ENCODE peak calls at places on chromosomes 1 and 21, in five cellular contexts. One of them, this sample, is unnamed.

GRCh38 chr1:32241011-32241763 is 5.8 kb upstream of the FAM167B start:
- DNase-seq in IMR-90: peak; percentile 66
- DNase-seq in H1: no peak
- DNase-seq in mesendoderm: peak; percentile 75
- DNase-seq in mesenchymal stem cell: peak; percentile 82
- DNase-seq in this sample: peak; percentile 61

GRCh38 chr1:171998711-171999110 is 157.4 kb downstream of the DNM3 start:
- DNase-seq in IMR-90: peak; percentile 38
- DNase-seq in H1: no peak
- DNase-seq in mesendoderm: no peak
- DNase-seq in mesenchymal stem cell: no peak
- DNase-seq in this sample: no peak

GRCh38 chr1:176073524-176074157 is 133.4 kb downstream of the COP1 start:
- DNase-seq in IMR-90: peak; percentile 72
- DNase-seq in H1: no peak
- DNase-seq in mesendoderm: peak; percentile 83
- DNase-seq in mesenchymal stem cell: peak; percentile 72
- DNase-seq in this sample: peak; percentile 67

GRCh38 chr1:109821221-109821669 is 57.5 kb upstream of the EPS8L3 start:
- DNase-seq in IMR-90: peak; percentile 94
- DNase-seq in H1: no peak
- DNase-seq in mesendoderm: no peak
- DNase-seq in mesenchymal stem cell: peak; percentile 90
- DNase-seq in this sample: no peak

GRCh38 chr1:100463809-100464424 is 74.0 kb upstream of the GPR88 start:
- DNase-seq in IMR-90: peak; percentile 64
- DNase-seq in H1: no peak
- DNase-seq in mesendoderm: peak; percentile 87
- DNase-seq in mesenchymal stem cell: peak; percentile 64
- DNase-seq in this sample: peak; percentile 38

GRCh38 chr1:219085082-219085481 is 88.6 kb upstream of the LYPLAL1 start:
- DNase-seq in IMR-90: peak; percentile 77
- DNase-seq in H1: no peak
- DNase-seq in mesendoderm: no peak
- DNase-seq in mesenchymal stem cell: peak; percentile 7
- DNase-seq in this sample: no peak

GRCh38 chr21:39852726-39853510 is 14.3 kb upstream of the PCP4 start:
- DNase-seq in IMR-90: no peak
- DNase-seq in H1: no peak
- DNase-seq in mesendoderm: no peak
- DNase-seq in mesenchymal stem cell: no peak
- DNase-seq in this sample: no peak

GRCh38 chr1:171674443-171675405 is 22.2 kb upstream of the MYOC start:
- DNase-seq in IMR-90: no peak
- DNase-seq in H1: no peak
- DNase-seq in mesendoderm: no peak
- DNase-seq in mesenchymal stem cell: no peak
- DNase-seq in this sample: no peak

GRCh38 chr1:65231718-65232330 is 77.5 kb upstream of the DNAJC6 start:
- DNase-seq in IMR-90: no peak
- DNase-seq in H1: no peak
- DNase-seq in mesendoderm: no peak
- DNase-seq in mesenchymal stem cell: peak; percentile 71
- DNase-seq in this sample: no peak

GRCh38 chr1:100995196-100995983 is 30.2 kb downstream of the DPH5 start:
- DNase-seq in IMR-90: peak; percentile 44
- DNase-seq in H1: no peak
- DNase-seq in mesendoderm: no peak
- DNase-seq in mesenchymal stem cell: no peak
- DNase-seq in this sample: no peak

GRCh38 chr1:152520561-152521090 is 6.3 kb downstream of the CRCT1 start:
- DNase-seq in IMR-90: no peak
- DNase-seq in H1: no peak
- DNase-seq in mesendoderm: no peak
- DNase-seq in mesenchymal stem cell: no peak
- DNase-seq in this sample: no peak

GRCh38 chr21:44793269-44794030 is 8.2 kb downstream of the UBE2G2 start:
- DNase-seq in IMR-90: peak; percentile 58
- DNase-seq in H1: no peak
- DNase-seq in mesendoderm: peak; percentile 78
- DNase-seq in mesenchymal stem cell: peak; percentile 74
- DNase-seq in this sample: peak; percentile 59

GRCh38 chr1:7707527-7707926 is 63.6 kb upstream of the VAMP3 start:
- DNase-seq in IMR-90: peak; percentile 20
- DNase-seq in H1: no peak
- DNase-seq in mesendoderm: no peak
- DNase-seq in mesenchymal stem cell: peak; percentile 17
- DNase-seq in this sample: no peak

GRCh38 chr1:6625579-6626149 is 996 bp downstream of the THAP3 start:
- DNase-seq in IMR-90: peak; percentile 71
- DNase-seq in H1: no peak
- DNase-seq in mesendoderm: peak; percentile 10
- DNase-seq in mesenchymal stem cell: peak; percentile 59
- DNase-seq in this sample: no peak

GRCh38 chr1:85283475-85284199 is 7.2 kb upstream of the BCL10 start:
- DNase-seq in IMR-90: no peak
- DNase-seq in H1: no peak
- DNase-seq in mesendoderm: peak; percentile 8
- DNase-seq in mesenchymal stem cell: no peak
- DNase-seq in this sample: no peak

DNA sequence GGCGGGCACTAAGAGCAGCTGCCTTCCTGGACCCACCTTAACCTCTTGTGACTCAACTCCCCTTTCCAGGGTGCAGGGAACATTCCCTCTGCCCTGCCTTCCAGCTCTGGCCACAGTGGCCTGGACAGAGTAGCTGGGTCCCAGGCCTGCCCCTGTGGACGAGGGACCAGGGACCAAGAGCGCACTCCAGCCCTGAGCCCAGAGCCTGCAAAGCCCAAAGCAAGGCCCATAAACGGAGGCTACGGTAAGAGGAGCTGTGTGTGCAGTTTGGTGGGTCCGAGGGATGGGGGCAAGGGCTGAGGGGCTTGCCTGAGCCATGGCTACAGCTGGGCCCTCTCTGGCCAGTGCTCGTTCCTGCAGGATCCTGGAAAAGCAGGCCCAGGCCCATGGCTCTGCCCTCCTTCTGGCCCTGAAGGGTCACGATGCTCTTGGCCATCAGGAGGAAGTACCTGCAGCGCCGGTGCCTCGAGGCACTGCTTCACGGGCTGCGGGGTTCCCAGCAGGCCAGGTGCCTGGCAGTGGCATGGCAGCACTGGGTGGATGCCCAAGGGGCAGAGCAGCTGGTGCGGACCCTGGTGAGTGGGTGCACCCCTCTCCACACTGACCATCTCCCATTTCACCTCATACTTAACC is 17.8 kb downstream of the MTHFR start:
- DNase-seq in IMR-90: no peak
- DNase-seq in H1: no peak
- DNase-seq in mesendoderm: peak; percentile 25
- DNase-seq in mesenchymal stem cell: no peak
- DNase-seq in this sample: no peak
- H3K4me1 ChIP-seq in IMR-90: peaks cover 39% of the 10 kb centered on the region
- H3K4me1 ChIP-seq in H1: peaks cover 29% of the 10 kb centered on the region
- H3K4me1 ChIP-seq in mesendoderm: peaks cover 13% of the 10 kb centered on the region
- H3K4me1 ChIP-seq in mesenchymal stem cell: peaks cover 43% of the 10 kb centered on the region
- H3K4me1 ChIP-seq in this sample: peaks cover 29% of the 10 kb centered on the region

GRCh38 chr1:157785241-157785640 is 8.3 kb upstream of the FCRL2 start:
- DNase-seq in IMR-90: no peak
- DNase-seq in H1: no peak
- DNase-seq in mesendoderm: no peak
- DNase-seq in mesenchymal stem cell: no peak
- DNase-seq in this sample: no peak
- H2BK15ac ChIP-seq in IMR-90: no peak overlapping the region
- H2BK15ac ChIP-seq in H1: no peak overlapping the region
- H2BK15ac ChIP-seq in mesendoderm: no peak overlapping the region
- H2BK15ac ChIP-seq in mesenchymal stem cell: no peak overlapping the region
- H2BK15ac ChIP-seq in this sample: no peak overlapping the region

GRCh38 chr1:209500993-209501392 is 82.5 kb upstream of the CAMK1G start:
- DNase-seq in IMR-90: no peak
- DNase-seq in H1: no peak
- DNase-seq in mesendoderm: no peak
- DNase-seq in mesenchymal stem cell: no peak
- DNase-seq in this sample: no peak

GRCh38 chr1:209491897-209492296 is 91.6 kb upstream of the CAMK1G start:
- DNase-seq in IMR-90: no peak
- DNase-seq in H1: no peak
- DNase-seq in mesendoderm: peak; percentile 88
- DNase-seq in mesenchymal stem cell: no peak
- DNase-seq in this sample: no peak

GRCh38 chr1:209493584-209493983 is 89.9 kb upstream of the CAMK1G start:
- DNase-seq in IMR-90: no peak
- DNase-seq in H1: no peak
- DNase-seq in mesendoderm: no peak
- DNase-seq in mesenchymal stem cell: peak; percentile 54
- DNase-seq in this sample: no peak

GRCh38 chr1:209497729-209498128 is 85.8 kb upstream of the CAMK1G start:
- DNase-seq in IMR-90: no peak
- DNase-seq in H1: no peak
- DNase-seq in mesendoderm: no peak
- DNase-seq in mesenchymal stem cell: no peak
- DNase-seq in this sample: no peak
- H3K4me3 ChIP-seq in IMR-90: no peak overlapping the region
- H3K4me3 ChIP-seq in H1: no peak overlapping the region
- H3K4me3 ChIP-seq in mesendoderm: no peak overlapping the region
- H3K4me3 ChIP-seq in mesenchymal stem cell: no peak overlapping the region
- H3K4me3 ChIP-seq in this sample: no peak overlapping the region

GRCh38 chr1:26784886-26785285 is 2.9 kb upstream of the PIGV start:
- DNase-seq in IMR-90: no peak
- DNase-seq in H1: no peak
- DNase-seq in mesendoderm: peak; percentile 34
- DNase-seq in mesenchymal stem cell: no peak
- DNase-seq in this sample: no peak
- H3K4me1 ChIP-seq in IMR-90: peaks cover 37% of the 10 kb centered on the region
- H3K4me1 ChIP-seq in H1: peaks cover 7% of the 10 kb centered on the region
- H3K4me1 ChIP-seq in mesendoderm: peaks cover 16% of the 10 kb centered on the region
- H3K4me1 ChIP-seq in mesenchymal stem cell: peaks cover 22% of the 10 kb centered on the region
- H3K4me1 ChIP-seq in this sample: peaks cover 42% of the 10 kb centered on the region

GRCh38 chr1:15099441-15100137 is 54.0 kb upstream of the TMEM51 start:
- DNase-seq in IMR-90: no peak
- DNase-seq in H1: no peak
- DNase-seq in mesendoderm: no peak
- DNase-seq in mesenchymal stem cell: no peak
- DNase-seq in this sample: no peak

GRCh38 chr1:15101801-15102200 is 51.7 kb upstream of the TMEM51 start:
- DNase-seq in IMR-90: no peak
- DNase-seq in H1: no peak
- DNase-seq in mesendoderm: no peak
- DNase-seq in mesenchymal stem cell: no peak
- DNase-seq in this sample: no peak

GRCh38 chr1:15098366-15099125 is 55.0 kb upstream of the TMEM51 start:
- DNase-seq in IMR-90: no peak
- DNase-seq in H1: no peak
- DNase-seq in mesendoderm: no peak
- DNase-seq in mesenchymal stem cell: no peak
- DNase-seq in this sample: no peak

GRCh38 chr1:15101112-15101760 is 52.3 kb upstream of the TMEM51 start:
- DNase-seq in IMR-90: no peak
- DNase-seq in H1: no peak
- DNase-seq in mesendoderm: no peak
- DNase-seq in mesenchymal stem cell: no peak
- DNase-seq in this sample: no peak

DNA sequence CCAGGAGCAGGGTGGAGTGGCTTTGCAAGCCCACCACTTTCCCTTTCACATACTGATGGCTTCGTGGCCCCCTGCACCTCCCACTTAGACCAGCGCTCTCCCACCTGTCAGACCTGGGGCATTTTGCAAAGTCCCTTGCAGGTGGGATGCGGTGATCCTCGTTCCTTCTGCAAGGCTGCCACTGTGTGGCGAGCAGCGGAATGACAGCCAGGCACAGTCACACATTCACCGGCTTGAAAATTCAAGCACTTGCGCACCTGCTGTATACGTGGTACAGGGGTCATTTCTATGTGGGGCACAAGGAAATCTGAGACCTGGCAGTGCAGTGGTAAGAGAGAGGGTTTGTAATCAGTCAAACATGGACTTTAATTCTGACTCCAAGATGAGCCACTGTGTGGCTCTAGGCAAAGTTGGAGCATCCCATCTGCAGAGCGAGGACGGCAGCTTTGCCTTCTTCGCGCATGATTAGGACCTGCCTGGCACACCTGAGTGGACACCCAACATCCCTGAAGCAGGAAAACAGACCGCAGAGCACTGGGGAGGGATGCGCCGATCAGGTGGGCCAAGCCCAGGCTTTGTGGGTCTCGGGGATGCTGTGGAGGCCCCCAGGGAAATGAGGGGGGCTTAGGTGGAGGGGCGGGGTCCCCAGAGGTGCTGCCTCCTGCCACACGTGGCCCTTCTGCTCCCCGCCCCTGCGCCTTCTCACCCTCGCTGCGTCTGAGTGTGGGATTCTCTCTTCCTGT is 53.0 kb upstream of the TMEM51 start:
- DNase-seq in IMR-90: peak; percentile 45
- DNase-seq in H1: peak; percentile 36
- DNase-seq in mesendoderm: peak; percentile 65
- DNase-seq in mesenchymal stem cell: peak; percentile 33
- DNase-seq in this sample: peak; percentile 35
- H2BK15ac ChIP-seq in IMR-90: no peak overlapping the region
- H2BK15ac ChIP-seq in H1: no peak overlapping the region
- H2BK15ac ChIP-seq in mesendoderm: no peak overlapping the region
- H2BK15ac ChIP-seq in mesenchymal stem cell: no peak overlapping the region
- H2BK15ac ChIP-seq in this sample: no peak overlapping the region

GRCh38 chr1:202862672-202863560 is 26.0 kb downstream of the RABIF start:
- DNase-seq in IMR-90: no peak
- DNase-seq in H1: no peak
- DNase-seq in mesendoderm: no peak
- DNase-seq in mesenchymal stem cell: no peak
- DNase-seq in this sample: no peak

GRCh38 chr1:202861420-202862121 is 27.4 kb downstream of the RABIF start:
- DNase-seq in IMR-90: peak; percentile 86
- DNase-seq in H1: peak; percentile 78
- DNase-seq in mesendoderm: peak; percentile 94
- DNase-seq in mesenchymal stem cell: peak; percentile 95
- DNase-seq in this sample: peak; percentile 92

GRCh38 chr1:202858306-202858705 is 30.6 kb downstream of the RABIF start:
- DNase-seq in IMR-90: peak; percentile 7
- DNase-seq in H1: no peak
- DNase-seq in mesendoderm: no peak
- DNase-seq in mesenchymal stem cell: peak; percentile 29
- DNase-seq in this sample: no peak

GRCh38 chr1:202858789-202859414 is 30.0 kb downstream of the RABIF start:
- DNase-seq in IMR-90: no peak
- DNase-seq in H1: no peak
- DNase-seq in mesendoderm: no peak
- DNase-seq in mesenchymal stem cell: no peak
- DNase-seq in this sample: no peak

DNA sequence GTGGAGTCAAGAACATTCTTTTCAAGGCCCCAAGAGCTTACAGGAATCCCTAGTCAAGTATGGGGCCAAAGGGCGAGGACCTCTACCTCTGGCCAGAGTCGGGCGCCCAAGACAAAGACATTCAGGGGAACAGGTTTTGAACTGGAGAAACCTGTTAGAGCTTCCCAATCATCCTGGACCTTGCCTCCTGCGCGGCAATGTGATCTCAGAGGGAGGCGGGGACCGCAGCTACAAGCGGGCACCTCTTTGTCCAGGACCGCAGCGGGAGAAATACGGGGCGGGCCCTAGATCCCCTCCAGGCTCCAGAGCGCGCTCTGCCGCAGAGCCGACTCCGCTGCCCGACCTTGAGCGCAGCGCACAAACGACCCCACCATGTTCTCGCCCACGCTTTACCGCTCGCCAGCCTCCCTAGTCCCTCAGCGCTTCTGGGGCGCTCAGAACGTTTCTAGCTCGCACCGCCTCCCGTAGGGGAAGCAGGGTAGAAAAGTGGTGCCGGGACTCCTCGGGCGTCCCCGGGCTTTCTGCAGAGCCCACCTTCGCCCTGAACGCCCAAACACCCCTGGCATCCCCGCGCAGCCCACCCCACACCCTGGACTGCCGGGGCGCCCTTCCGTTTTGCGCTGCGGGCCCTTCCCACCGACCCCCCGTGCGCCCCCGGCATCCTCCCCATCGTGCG is 28.1 kb downstream of the RABIF start:
- DNase-seq in IMR-90: peak; percentile 33
- DNase-seq in H1: peak; percentile 78
- DNase-seq in mesendoderm: peak; percentile 94
- DNase-seq in mesenchymal stem cell: peak; percentile 62
- DNase-seq in this sample: peak; percentile 73
- H3K4me3 ChIP-seq in IMR-90: peak overlapping the region; percentile 68
- H3K4me3 ChIP-seq in H1: peak overlapping the region; percentile 88
- H3K4me3 ChIP-seq in mesendoderm: peak overlapping the region; percentile 51
- H3K4me3 ChIP-seq in mesenchymal stem cell: peak overlapping the region; percentile 76
- H3K4me3 ChIP-seq in this sample: peak overlapping the region; percentile 72

This sample was measured in neuronal stem cell.